ENCODE peak calls at places on chromosome 5, in nine cellular contexts. S, K, G, J, W, E, V, Q and C are unnamed samples.

GRCh38 chr5:127870914-127871313 is 167.7 kb downstream of the CCDC192 start:
- DNase-seq in S (peak; percentile 86), K (peak; percentile 33), G (peak; percentile 70), J (no peak), W (peak; percentile 82), E (no peak), V (no peak), Q (no peak), C (no peak)

GRCh38 chr5:124206540-124206939 is 539.9 kb downstream of the ZNF608 start:
- DNase-seq in S (no peak), K (no peak), G (no peak), J (no peak), W (no peak), E (no peak), V (no peak), Q (no peak), C (no peak)

GRCh38 chr5:52948418-52949076 is 40.6 kb upstream of the ITGA2 start:
- DNase-seq in S (no peak), K (peak; percentile 78), G (no peak), J (peak; percentile 67), W (no peak), E (peak; percentile 85), V (peak; percentile 66), Q (no peak), C (no peak)

GRCh38 chr5:112737088-112737471 is 605 bp upstream of the APC start:
- DNase-seq in S (no peak), K (no peak), G (no peak), J (no peak), W (no peak), E (no peak), V (no peak), Q (no peak), C (no peak)

GRCh38 chr5:17665836-17666235 is 31.6 kb downstream of the TAF11L14 start:
- DNase-seq in S (no peak), K (no peak), G (no peak), J (no peak), W (no peak), E (no peak), V (no peak), Q (no peak), C (no peak)

GRCh38 chr5:120913396-120913795 is 449.3 kb downstream of the PRR16 start:
- DNase-seq in S (no peak), K (no peak), G (no peak), J (no peak), W (no peak), E (no peak), V (no peak), Q (no peak), C (no peak)

GRCh38 chr5:8756498-8757084 is 789.3 kb downstream of the SEMA5A start:
- DNase-seq in S (no peak), K (peak; percentile 28), G (no peak), J (peak; percentile 29), W (no peak), E (peak; percentile 44), V (no peak), Q (peak; percentile 64), C (no peak)

GRCh38 chr5:111853748-111854147 is 96.8 kb upstream of the NREP start:
- DNase-seq in S (no peak), K (no peak), G (no peak), J (no peak), W (no peak), E (no peak), V (no peak), Q (no peak), C (no peak)

GRCh38 chr5:84378420-84378819 is 6.3 kb downstream of the EDIL3 start:
- DNase-seq in S (no peak), K (no peak), G (no peak), J (peak; percentile 98), W (no peak), E (no peak), V (no peak), Q (no peak), C (no peak)

GRCh38 chr5:37717613-37718431 is 122.0 kb downstream of the GDNF start:
- DNase-seq in S (peak; percentile 60), K (no peak), G (peak; percentile 72), J (peak; percentile 90), W (no peak), E (peak; percentile 92), V (no peak), Q (no peak), C (no peak)

GRCh38 chr5:111246459-111246858 is 22.3 kb downstream of the CAMK4 start:
- DNase-seq in S (no peak), K (no peak), G (no peak), J (no peak), W (no peak), E (no peak), V (no peak), Q (no peak), C (no peak)

GRCh38 chr5:40914835-40915234 is 5.5 kb downstream of the C7 start:
- DNase-seq in S (no peak), K (no peak), G (no peak), J (peak; percentile 49), W (no peak), E (no peak), V (no peak), Q (no peak), C (no peak)

DNA sequence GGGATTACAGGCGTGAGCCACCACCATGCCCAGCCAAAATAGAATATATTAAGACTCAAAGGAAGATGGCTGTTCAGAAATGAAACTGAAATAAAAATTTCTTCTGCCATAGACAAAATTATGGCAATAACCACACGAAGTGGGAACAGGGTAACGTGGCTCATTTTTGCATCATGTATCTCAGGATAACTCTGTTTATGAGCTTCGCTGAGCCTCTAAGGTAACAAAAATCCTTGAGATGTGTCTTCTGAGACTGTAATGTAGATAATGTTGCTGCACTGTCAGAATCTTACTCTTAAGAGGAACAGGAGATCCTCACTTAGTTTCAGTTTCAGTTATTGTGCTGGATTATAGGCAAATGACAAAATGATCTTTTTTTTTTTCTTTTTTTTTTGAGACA is 153.8 kb downstream of the GOLPH3 start:
- DNase-seq in S (no peak), K (no peak), G (no peak), J (no peak), W (no peak), E (peak; percentile 7), V (no peak), Q (no peak), C (no peak)
- H3K4me1 ChIP-seq in S (peaks cover 24% of the 10 kb centered on the region), K (no peaks in the 10 kb centered on the region), G (no peaks in the 10 kb centered on the region), J (peaks cover 5% of the 10 kb centered on the region), W (no peaks in the 10 kb centered on the region), E (no peaks in the 10 kb centered on the region), V (no peaks in the 10 kb centered on the region), Q (peaks cover 11% of the 10 kb centered on the region), C (peaks cover 21% of the 10 kb centered on the region)

GRCh38 chr5:139121120-139121519 is 77.0 kb downstream of the SIL1 start:
- DNase-seq in S (no peak), K (no peak), G (no peak), J (no peak), W (no peak), E (no peak), V (no peak), Q (no peak), C (no peak)

GRCh38 chr5:139117342-139117884 is 80.8 kb downstream of the SIL1 start:
- DNase-seq in S (no peak), K (no peak), G (no peak), J (no peak), W (no peak), E (peak; percentile 32), V (no peak), Q (no peak), C (no peak)

GRCh38 chr5:139118804-139119203 is 79.4 kb downstream of the SIL1 start:
- DNase-seq in S (no peak), K (no peak), G (no peak), J (no peak), W (no peak), E (no peak), V (no peak), Q (no peak), C (no peak)

GRCh38 chr5:139116256-139116655 is 81.9 kb downstream of the SIL1 start:
- DNase-seq in S (no peak), K (no peak), G (no peak), J (no peak), W (no peak), E (no peak), V (no peak), Q (no peak), C (no peak)

GRCh38 chr5:139120521-139120920 is 77.6 kb downstream of the SIL1 start:
- DNase-seq in S (no peak), K (no peak), G (no peak), J (no peak), W (no peak), E (no peak), V (no peak), Q (no peak), C (no peak)
- H3K4me3 ChIP-seq in S (no peak overlapping the region), K (no peak overlapping the region), G (no peak overlapping the region), J (no peak overlapping the region), W (no peak overlapping the region), E (no peak overlapping the region), V (no peak overlapping the region), Q (no peak overlapping the region), C (no peak overlapping the region)

GRCh38 chr5:170270670-170271069 is 26.9 kb downstream of the LCP2 start:
- DNase-seq in S (no peak), K (no peak), G (no peak), J (no peak), W (no peak), E (no peak), V (peak; percentile 39), Q (no peak), C (no peak)

GRCh38 chr5:170267431-170268152 is 30.0 kb downstream of the LCP2 start:
- DNase-seq in S (peak; percentile 80), K (peak; percentile 42), G (peak; percentile 67), J (peak; percentile 31), W (peak; percentile 90), E (peak; percentile 65), V (peak; percentile 83), Q (no peak), C (no peak)

GRCh38 chr5:170269579-170269978 is 28.0 kb downstream of the LCP2 start:
- DNase-seq in S (no peak), K (no peak), G (no peak), J (peak; percentile 6), W (no peak), E (no peak), V (peak; percentile 84), Q (no peak), C (no peak)

GRCh38 chr5:170268153-170268689 is 29.4 kb downstream of the LCP2 start:
- DNase-seq in S (no peak), K (no peak), G (no peak), J (no peak), W (no peak), E (no peak), V (peak; percentile 34), Q (no peak), C (no peak)

DNA sequence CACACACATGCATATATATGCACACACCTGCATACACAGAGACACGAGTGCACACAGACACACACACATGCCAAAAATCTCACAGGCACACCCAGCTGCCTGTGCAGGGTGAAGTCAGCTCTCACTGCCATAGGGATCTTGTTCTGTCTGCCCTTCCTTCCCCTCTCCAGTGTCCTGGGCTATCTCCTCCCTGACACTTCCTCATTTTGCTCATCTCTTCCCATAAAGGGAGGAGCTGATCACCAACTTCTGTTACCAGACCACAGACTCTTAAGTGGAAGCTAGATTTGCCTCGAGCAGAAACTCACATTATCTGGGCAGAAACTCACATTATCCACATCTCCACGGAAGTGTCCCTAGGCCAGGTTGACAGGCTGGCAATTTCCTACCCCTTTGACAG is 28.7 kb downstream of the LCP2 start:
- DNase-seq in S (no peak), K (no peak), G (no peak), J (no peak), W (no peak), E (no peak), V (no peak), Q (no peak), C (no peak)
- H3K4me1 ChIP-seq in S (peaks cover 26% of the 10 kb centered on the region), K (no peaks in the 10 kb centered on the region), G (no peaks in the 10 kb centered on the region), J (no peaks in the 10 kb centered on the region), W (no peaks in the 10 kb centered on the region), E (no peaks in the 10 kb centered on the region), V (peaks cover 94% of the 10 kb centered on the region), Q (peaks cover 8% of the 10 kb centered on the region), C (peaks cover 25% of the 10 kb centered on the region)

GRCh38 chr5:175120412-175120811 is 323.6 kb downstream of the DRD1 start:
- DNase-seq in S (no peak), K (no peak), G (no peak), J (no peak), W (no peak), E (no peak), V (no peak), Q (peak; percentile 78), C (peak; percentile 58)
- H3K4me3 ChIP-seq in S (no peak overlapping the region), K (no peak overlapping the region), G (no peak overlapping the region), J (no peak overlapping the region), W (no peak overlapping the region), E (no peak overlapping the region), V (no peak overlapping the region), Q (no peak overlapping the region), C (no peak overlapping the region)